ENCODE peak calls at places on chromosome 15, in five cellular contexts. E, D, B, I and L are unnamed samples.

GRCh38 chr15:40460404-40460803 is 10.4 kb upstream of the CHST14 start:
- DNase-seq in E (no peak), B (no peak), I (no peak), D (no peak), L (no peak)

GRCh38 chr15:64883097-64883581 is 28.6 kb upstream of the ANKDD1A start:
- DNase-seq in E (no peak), D (no peak), B (no peak), I (peak), L (no peak)

GRCh38 chr15:47607750-47608149 is 109.6 kb upstream of the SEMA6D start:
- DNase-seq in I (no peak), B (no peak), D (no peak), E (no peak), L (no peak)

GRCh38 chr15:82851981-82852511 is 42.6 kb downstream of the WHAMM start:
- DNase-seq in B (no peak), D (no peak), E (no peak), I (no peak), L (peak)

GRCh38 chr15:100189849-100190248 is 151.9 kb downstream of the ADAMTS17 start:
- DNase-seq in B (no peak), I (no peak), D (no peak), E (no peak), L (no peak)

GRCh38 chr15:34358367-34358766 is 8.6 kb downstream of the LPCAT4 start:
- DNase-seq in E (no peak), D (no peak), I (no peak), B (no peak), L (no peak)

GRCh38 chr15:60649845-60650548 is 171.1 kb upstream of the ICE2 start:
- DNase-seq in B (peak), D (no peak), I (peak), E (no peak), L (no peak)

GRCh38 chr15:48641416-48641815 is 4.1 kb downstream of the FBN1 start:
- DNase-seq in I (peak), B (no peak), D (no peak), E (no peak), L (no peak)

GRCh38 chr15:88613074-88613944 is 7.8 kb upstream of the AEN start:
- DNase-seq in D (no peak), E (no peak), B (no peak), I (no peak), L (no peak)

GRCh38 chr15:64681424-64682024 is 93.9 kb downstream of the RBPMS2 start:
- DNase-seq in I (peak), E (peak), B (no peak), D (peak), L (peak)

GRCh38 chr15:101068961-101069734 is 150.0 kb downstream of the LRRK1 start:
- DNase-seq in D (peak), B (no peak), E (no peak), I (no peak), L (peak)

GRCh38 chr15:67100124-67100791 is 34.9 kb downstream of the SMAD3 start:
- DNase-seq in I (no peak), B (no peak), D (no peak), E (no peak), L (no peak)

GRCh38 chr15:40567111-40567510 is 2.0 kb upstream of the RPUSD2 start:
- DNase-seq in D (no peak), I (peak), E (no peak), B (no peak), L (peak)

GRCh38 chr15:77497108-77497737 is 76.5 kb downstream of the HMG20A start:
- DNase-seq in D (peak), I (no peak), E (no peak), B (no peak), L (no peak)

GRCh38 chr15:70589221-70589620 is 174.1 kb downstream of the UACA start:
- DNase-seq in B (no peak), D (no peak), E (no peak), I (no peak), L (no peak)

GRCh38 chr15:92803852-92804609 is 96.1 kb upstream of the CHD2 start:
- DNase-seq in D (peak), B (peak), I (peak), E (peak), L (no peak)

GRCh38 chr15:74792227-74793016 is 10.5 kb downstream of the CSK start:
- DNase-seq in D (no peak), B (no peak), E (no peak), I (peak), L (no peak)

GRCh38 chr15:51492528-51492927 is 130.0 kb downstream of the DMXL2 start:
- DNase-seq in B (no peak), D (peak), I (no peak), E (no peak), L (no peak)

GRCh38 chr15:34336947-34337556 is 529 bp downstream of the SLC12A6 start:
- DNase-seq in I (peak), E (no peak), B (no peak), D (no peak), L (peak)

GRCh38 chr15:80072285-80072684 is 12.8 kb downstream of the ZFAND6 start:
- DNase-seq in E (no peak), D (peak), B (no peak), I (peak), L (peak)

GRCh38 chr15:82159922-82160321 is 102.6 kb downstream of the EFL1 start:
- DNase-seq in E (no peak), D (no peak), I (no peak), B (no peak), L (peak)

GRCh38 chr15:61621146-61621545 is 392.0 kb upstream of the RORA start:
- DNase-seq in E (no peak), D (peak), I (peak), B (peak), L (peak)

GRCh38 chr15:77504310-77504709 is 83.6 kb downstream of the HMG20A start:
- DNase-seq in D (no peak), I (no peak), B (no peak), E (no peak), L (peak)

GRCh38 chr15:42716125-42716524 is 20.8 kb downstream of the CDAN1 start:
- DNase-seq in D (no peak), E (peak), B (no peak), I (no peak), L (no peak)

GRCh38 chr15:83320404-83320803 is 35.9 kb upstream of the BNC1 start:
- DNase-seq in E (no peak), I (no peak), B (no peak), D (no peak), L (no peak)

GRCh38 chr15:63583027-63583426 is 14.2 kb upstream of the FBXL22 start:
- DNase-seq in I (no peak), D (no peak), B (no peak), E (no peak), L (no peak)

GRCh38 chr15:87080547-87080946 is 1000.9 kb downstream of the AGBL1 start:
- DNase-seq in B (no peak), E (no peak), D (no peak), I (no peak), L (no peak)

GRCh38 chr15:68639926-68640600 is 61.3 kb downstream of the CORO2B start:
- DNase-seq in B (no peak), D (no peak), I (no peak), E (no peak), L (no peak)

GRCh38 chr15:45521596-45522167 is 873 bp downstream of the SLC30A4 start:
- DNase-seq in E (no peak), I (no peak), D (peak), B (no peak), L (no peak)

GRCh38 chr15:67303490-67304363 is 49.1 kb downstream of the IQCH start:
- DNase-seq in E (peak), D (peak), I (peak), B (no peak), L (peak)

GRCh38 chr15:40282870-40283614 is at the start of gene ANKRD63:
- DNase-seq in E (no peak), I (peak), B (peak), D (no peak), L (peak)

GRCh38 chr15:40354408-40355171 is 3.4 kb upstream of the DISP2 start:
- DNase-seq in E (no peak), B (no peak), I (peak), D (no peak), L (peak)